ENCODE peak calls at places on chromosomes 4 and X, in ten cellular contexts. One of them, this sample, is unnamed.

GRCh38 chr4:108314900-108315589 is 146.3 kb upstream of the LEF1 start:
- DNase-seq in astrocyte: no peak
- DNase-seq in spleen: no peak
- DNase-seq in IMR-90: no peak
- DNase-seq in psoas muscle: no peak
- DNase-seq in PC-3: no peak
- DNase-seq in fibroblast of lung: no peak
- DNase-seq in heart right ventricle: no peak
- DNase-seq in neuronal stem cell: no peak
- DNase-seq in tibial artery: no peak
- DNase-seq in this sample: no peak

GRCh38 chr4:24809376-24809775 is 14.0 kb downstream of the SOD3 start:
- DNase-seq in astrocyte: no peak
- DNase-seq in spleen: no peak
- DNase-seq in IMR-90: no peak
- DNase-seq in psoas muscle: no peak
- DNase-seq in PC-3: peak; percentile 3
- DNase-seq in fibroblast of lung: no peak
- DNase-seq in heart right ventricle: no peak
- DNase-seq in neuronal stem cell: no peak
- DNase-seq in tibial artery: no peak
- DNase-seq in this sample: no peak

GRCh38 chr4:141133146-141134006 is at the start of gene RNF150:
- DNase-seq in astrocyte: peak; percentile 92
- DNase-seq in spleen: peak; percentile 88
- DNase-seq in IMR-90: peak; percentile 92
- DNase-seq in psoas muscle: peak; percentile 85
- DNase-seq in PC-3: peak; percentile 79
- DNase-seq in fibroblast of lung: peak; percentile 92
- DNase-seq in heart right ventricle: peak; percentile 71
- DNase-seq in neuronal stem cell: peak; percentile 84
- DNase-seq in tibial artery: peak; percentile 86
- DNase-seq in this sample: peak; percentile 54

GRCh38 chr4:76300012-76300411 is 6.5 kb upstream of the STBD1 start:
- DNase-seq in astrocyte: no peak
- DNase-seq in spleen: peak; percentile 74
- DNase-seq in IMR-90: no peak
- DNase-seq in psoas muscle: no peak
- DNase-seq in PC-3: no peak
- DNase-seq in fibroblast of lung: no peak
- DNase-seq in heart right ventricle: peak; percentile 12
- DNase-seq in neuronal stem cell: no peak
- DNase-seq in tibial artery: no peak
- DNase-seq in this sample: no peak

GRCh38 chr4:10403633-10404445 is 53.4 kb downstream of the ZNF518B start:
- DNase-seq in astrocyte: peak; percentile 2
- DNase-seq in spleen: no peak
- DNase-seq in IMR-90: peak; percentile 30
- DNase-seq in psoas muscle: no peak
- DNase-seq in PC-3: peak; percentile 48
- DNase-seq in fibroblast of lung: peak; percentile 15
- DNase-seq in heart right ventricle: no peak
- DNase-seq in neuronal stem cell: peak; percentile 17
- DNase-seq in tibial artery: no peak
- DNase-seq in this sample: peak; percentile 14

GRCh38 chrX:11427082-11428033 is 134.1 kb downstream of the AMELX start:
- DNase-seq in astrocyte: no peak
- DNase-seq in spleen: peak; percentile 78
- DNase-seq in IMR-90: no peak
- DNase-seq in psoas muscle: peak; percentile 79
- DNase-seq in PC-3: peak; percentile 26
- DNase-seq in fibroblast of lung: no peak
- DNase-seq in heart right ventricle: peak; percentile 62
- DNase-seq in neuronal stem cell: peak; percentile 8
- DNase-seq in tibial artery: peak; percentile 77
- DNase-seq in this sample: peak; percentile 41

GRCh38 chr4:7571001-7571400 is 136.3 kb upstream of the PSAPL1 start:
- DNase-seq in astrocyte: no peak
- DNase-seq in spleen: no peak
- DNase-seq in IMR-90: no peak
- DNase-seq in psoas muscle: no peak
- DNase-seq in PC-3: no peak
- DNase-seq in fibroblast of lung: no peak
- DNase-seq in heart right ventricle: no peak
- DNase-seq in neuronal stem cell: no peak
- DNase-seq in tibial artery: no peak
- DNase-seq in this sample: no peak

GRCh38 chr4:7193040-7193958 is 961 bp downstream of the SORCS2 start:
- DNase-seq in astrocyte: no peak
- DNase-seq in spleen: peak; percentile 51
- DNase-seq in IMR-90: no peak
- DNase-seq in psoas muscle: peak; percentile 61
- DNase-seq in PC-3: peak; percentile 20
- DNase-seq in fibroblast of lung: no peak
- DNase-seq in heart right ventricle: no peak
- DNase-seq in neuronal stem cell: no peak
- DNase-seq in tibial artery: peak; percentile 73
- DNase-seq in this sample: no peak

GRCh38 chr4:119113033-119113655 is 22.5 kb upstream of the MYOZ2 start:
- DNase-seq in astrocyte: peak; percentile 94
- DNase-seq in spleen: no peak
- DNase-seq in IMR-90: peak; percentile 96
- DNase-seq in psoas muscle: no peak
- DNase-seq in PC-3: peak; percentile 88
- DNase-seq in fibroblast of lung: peak; percentile 95
- DNase-seq in heart right ventricle: no peak
- DNase-seq in neuronal stem cell: no peak
- DNase-seq in tibial artery: no peak
- DNase-seq in this sample: no peak

GRCh38 chr4:110270492-110271197 is 72.2 kb upstream of the ELOVL6 start:
- DNase-seq in astrocyte: peak; percentile 94
- DNase-seq in spleen: no peak
- DNase-seq in IMR-90: peak; percentile 67
- DNase-seq in psoas muscle: no peak
- DNase-seq in PC-3: peak; percentile 54
- DNase-seq in fibroblast of lung: peak; percentile 95
- DNase-seq in heart right ventricle: no peak
- DNase-seq in neuronal stem cell: no peak
- DNase-seq in tibial artery: no peak
- DNase-seq in this sample: no peak

GRCh38 chrX:69546978-69547377 is 42.9 kb downstream of the NALF2 start:
- DNase-seq in astrocyte: no peak
- DNase-seq in spleen: no peak
- DNase-seq in IMR-90: no peak
- DNase-seq in psoas muscle: no peak
- DNase-seq in PC-3: no peak
- DNase-seq in fibroblast of lung: no peak
- DNase-seq in heart right ventricle: no peak
- DNase-seq in neuronal stem cell: no peak
- DNase-seq in tibial artery: no peak
- DNase-seq in this sample: no peak

GRCh38 chrX:69551421-69552009 is 47.4 kb downstream of the NALF2 start:
- DNase-seq in astrocyte: no peak
- DNase-seq in spleen: no peak
- DNase-seq in IMR-90: no peak
- DNase-seq in psoas muscle: no peak
- DNase-seq in PC-3: no peak
- DNase-seq in fibroblast of lung: no peak
- DNase-seq in heart right ventricle: no peak
- DNase-seq in neuronal stem cell: no peak
- DNase-seq in tibial artery: no peak
- DNase-seq in this sample: no peak

GRCh38 chrX:69541959-69542358 is 37.8 kb downstream of the NALF2 start:
- DNase-seq in astrocyte: no peak
- DNase-seq in spleen: no peak
- DNase-seq in IMR-90: no peak
- DNase-seq in psoas muscle: no peak
- DNase-seq in PC-3: no peak
- DNase-seq in fibroblast of lung: no peak
- DNase-seq in heart right ventricle: no peak
- DNase-seq in neuronal stem cell: no peak
- DNase-seq in tibial artery: no peak
- DNase-seq in this sample: no peak

GRCh38 chrX:69543572-69543971 is 39.4 kb downstream of the NALF2 start:
- DNase-seq in astrocyte: no peak
- DNase-seq in spleen: no peak
- DNase-seq in IMR-90: no peak
- DNase-seq in psoas muscle: no peak
- DNase-seq in PC-3: no peak
- DNase-seq in fibroblast of lung: no peak
- DNase-seq in heart right ventricle: no peak
- DNase-seq in neuronal stem cell: no peak
- DNase-seq in tibial artery: no peak
- DNase-seq in this sample: no peak

GRCh38 chrX:69546417-69546816 is 42.3 kb downstream of the NALF2 start:
- DNase-seq in astrocyte: no peak
- DNase-seq in spleen: no peak
- DNase-seq in IMR-90: no peak
- DNase-seq in psoas muscle: no peak
- DNase-seq in PC-3: no peak
- DNase-seq in fibroblast of lung: no peak
- DNase-seq in heart right ventricle: no peak
- DNase-seq in neuronal stem cell: no peak
- DNase-seq in tibial artery: no peak
- DNase-seq in this sample: no peak
- H3K27me3 ChIP-seq in astrocyte: no peaks in the 10 kb centered on the region
- H3K27me3 ChIP-seq in spleen: no peaks in the 10 kb centered on the region
- H3K27me3 ChIP-seq in IMR-90: peaks cover 3% of the 10 kb centered on the region
- H3K27me3 ChIP-seq in psoas muscle: no peaks in the 10 kb centered on the region
- H3K27me3 ChIP-seq in PC-3: no peaks in the 10 kb centered on the region
- H3K27me3 ChIP-seq in fibroblast of lung: no peaks in the 10 kb centered on the region
- H3K27me3 ChIP-seq in heart right ventricle: no peaks in the 10 kb centered on the region
- H3K27me3 ChIP-seq in neuronal stem cell: no peaks in the 10 kb centered on the region
- H3K27me3 ChIP-seq in tibial artery: no peaks in the 10 kb centered on the region
- H3K27me3 ChIP-seq in this sample: peaks cover 5% of the 10 kb centered on the region

GRCh38 chr4:70734971-70735370 is 13.2 kb downstream of the RUFY3 start:
- DNase-seq in astrocyte: no peak
- DNase-seq in spleen: no peak
- DNase-seq in IMR-90: no peak
- DNase-seq in psoas muscle: no peak
- DNase-seq in PC-3: no peak
- DNase-seq in fibroblast of lung: no peak
- DNase-seq in heart right ventricle: no peak
- DNase-seq in neuronal stem cell: no peak
- DNase-seq in tibial artery: no peak
- DNase-seq in this sample: no peak
- H3K4me1 ChIP-seq in astrocyte: peaks cover 11% of the 10 kb centered on the region
- H3K4me1 ChIP-seq in spleen: peaks cover 35% of the 10 kb centered on the region
- H3K4me1 ChIP-seq in IMR-90: peaks cover 4% of the 10 kb centered on the region
- H3K4me1 ChIP-seq in psoas muscle: no peaks in the 10 kb centered on the region
- H3K4me1 ChIP-seq in PC-3: peaks cover 19% of the 10 kb centered on the region
- H3K4me1 ChIP-seq in fibroblast of lung: peaks cover 2% of the 10 kb centered on the region
- H3K4me1 ChIP-seq in heart right ventricle: peaks cover 13% of the 10 kb centered on the region
- H3K4me1 ChIP-seq in neuronal stem cell: peaks cover 2% of the 10 kb centered on the region
- H3K4me1 ChIP-seq in tibial artery: peaks cover 5% of the 10 kb centered on the region
- H3K4me1 ChIP-seq in this sample: peaks cover 6% of the 10 kb centered on the region

GRCh38 chrX:13747836-13748235 is 13.3 kb downstream of the OFD1 start:
- DNase-seq in astrocyte: peak; percentile 42
- DNase-seq in spleen: no peak
- DNase-seq in IMR-90: peak; percentile 76
- DNase-seq in psoas muscle: no peak
- DNase-seq in PC-3: peak; percentile 71
- DNase-seq in fibroblast of lung: peak; percentile 58
- DNase-seq in heart right ventricle: no peak
- DNase-seq in neuronal stem cell: no peak
- DNase-seq in tibial artery: no peak
- DNase-seq in this sample: peak; percentile 27
- H3K27me3 ChIP-seq in astrocyte: no peaks in the 10 kb centered on the region
- H3K27me3 ChIP-seq in spleen: no peaks in the 10 kb centered on the region
- H3K27me3 ChIP-seq in IMR-90: no peaks in the 10 kb centered on the region
- H3K27me3 ChIP-seq in psoas muscle: no peaks in the 10 kb centered on the region
- H3K27me3 ChIP-seq in PC-3: no peaks in the 10 kb centered on the region
- H3K27me3 ChIP-seq in fibroblast of lung: no peaks in the 10 kb centered on the region
- H3K27me3 ChIP-seq in heart right ventricle: no peaks in the 10 kb centered on the region
- H3K27me3 ChIP-seq in neuronal stem cell: no peaks in the 10 kb centered on the region
- H3K27me3 ChIP-seq in tibial artery: no peaks in the 10 kb centered on the region
- H3K27me3 ChIP-seq in this sample: no peaks in the 10 kb centered on the region

GRCh38 chrX:72146527-72146926 is 14.8 kb upstream of the RTL5 start:
- DNase-seq in astrocyte: no peak
- DNase-seq in spleen: no peak
- DNase-seq in IMR-90: no peak
- DNase-seq in psoas muscle: no peak
- DNase-seq in PC-3: no peak
- DNase-seq in fibroblast of lung: no peak
- DNase-seq in heart right ventricle: no peak
- DNase-seq in neuronal stem cell: no peak
- DNase-seq in tibial artery: no peak
- DNase-seq in this sample: no peak
- H3K4me1 ChIP-seq in astrocyte: no peaks in the 10 kb centered on the region
- H3K4me1 ChIP-seq in spleen: no peaks in the 10 kb centered on the region
- H3K4me1 ChIP-seq in IMR-90: no peaks in the 10 kb centered on the region
- H3K4me1 ChIP-seq in psoas muscle: no peaks in the 10 kb centered on the region
- H3K4me1 ChIP-seq in PC-3: peaks cover 5% of the 10 kb centered on the region
- H3K4me1 ChIP-seq in fibroblast of lung: no peaks in the 10 kb centered on the region
- H3K4me1 ChIP-seq in heart right ventricle: no peaks in the 10 kb centered on the region
- H3K4me1 ChIP-seq in neuronal stem cell: peaks cover 8% of the 10 kb centered on the region
- H3K4me1 ChIP-seq in tibial artery: no peaks in the 10 kb centered on the region
- H3K4me1 ChIP-seq in this sample: no peaks in the 10 kb centered on the region

GRCh38 chr4:184052616-184053015 is 147.5 kb downstream of the STOX2 start:
- DNase-seq in astrocyte: no peak
- DNase-seq in spleen: no peak
- DNase-seq in IMR-90: no peak
- DNase-seq in psoas muscle: no peak
- DNase-seq in PC-3: no peak
- DNase-seq in fibroblast of lung: no peak
- DNase-seq in heart right ventricle: no peak
- DNase-seq in neuronal stem cell: no peak
- DNase-seq in tibial artery: no peak
- DNase-seq in this sample: no peak

GRCh38 chr4:184056877-184057276 is 151.8 kb downstream of the STOX2 start:
- DNase-seq in astrocyte: no peak
- DNase-seq in spleen: no peak
- DNase-seq in IMR-90: no peak
- DNase-seq in psoas muscle: no peak
- DNase-seq in PC-3: no peak
- DNase-seq in fibroblast of lung: no peak
- DNase-seq in heart right ventricle: no peak
- DNase-seq in neuronal stem cell: no peak
- DNase-seq in tibial artery: no peak
- DNase-seq in this sample: no peak

GRCh38 chr4:184059099-184059498 is 154.0 kb downstream of the STOX2 start:
- DNase-seq in astrocyte: no peak
- DNase-seq in spleen: no peak
- DNase-seq in IMR-90: no peak
- DNase-seq in psoas muscle: no peak
- DNase-seq in PC-3: no peak
- DNase-seq in fibroblast of lung: no peak
- DNase-seq in heart right ventricle: no peak
- DNase-seq in neuronal stem cell: no peak
- DNase-seq in tibial artery: no peak
- DNase-seq in this sample: no peak

GRCh38 chr4:184053476-184053875 is 148.4 kb downstream of the STOX2 start:
- DNase-seq in astrocyte: no peak
- DNase-seq in spleen: no peak
- DNase-seq in IMR-90: no peak
- DNase-seq in psoas muscle: no peak
- DNase-seq in PC-3: no peak
- DNase-seq in fibroblast of lung: no peak
- DNase-seq in heart right ventricle: no peak
- DNase-seq in neuronal stem cell: no peak
- DNase-seq in tibial artery: no peak
- DNase-seq in this sample: no peak
- H3K27me3 ChIP-seq in astrocyte: no peaks in the 10 kb centered on the region
- H3K27me3 ChIP-seq in spleen: no peaks in the 10 kb centered on the region
- H3K27me3 ChIP-seq in IMR-90: no peaks in the 10 kb centered on the region
- H3K27me3 ChIP-seq in psoas muscle: no peaks in the 10 kb centered on the region
- H3K27me3 ChIP-seq in PC-3: peaks cover 37% of the 10 kb centered on the region
- H3K27me3 ChIP-seq in fibroblast of lung: no peaks in the 10 kb centered on the region
- H3K27me3 ChIP-seq in heart right ventricle: no peaks in the 10 kb centered on the region
- H3K27me3 ChIP-seq in neuronal stem cell: no peaks in the 10 kb centered on the region
- H3K27me3 ChIP-seq in tibial artery: no peaks in the 10 kb centered on the region
- H3K27me3 ChIP-seq in this sample: no peaks in the 10 kb centered on the region